ENCODE peak calls at places on chromosomes 4 and X, in seven cellular contexts. M, R, L, D, S, X and Z are unnamed samples.

GRCh38 chr4:100312615-100313355 is 122.5 kb upstream of the DDIT4L start:
- DNase-seq in M (no peak), D (no peak), R (no peak), X (no peak), L (no peak), S (no peak), Z (no peak)

GRCh38 chrX:148361641-148362040 is 138.8 kb upstream of the AFF2 start:
- DNase-seq in M (no peak), L (no peak), D (no peak), X (no peak), R (no peak), S (no peak), Z (no peak)

GRCh38 chrX:140815868-140816267 is 106.3 kb downstream of the LINC00632 start:
- DNase-seq in S (no peak), L (no peak), D (no peak), X (no peak), M (no peak), R (no peak), Z (peak)

GRCh38 chr4:67909910-67910905 is 26.4 kb upstream of the TMPRSS11D start:
- DNase-seq in L (no peak), R (peak), S (no peak), X (no peak), M (no peak), D (no peak), Z (peak)

GRCh38 chrX:155865193-155865592 is 16.0 kb upstream of the VAMP7 start:
- DNase-seq in S (no peak), X (no peak), R (no peak), M (no peak), D (no peak), L (no peak), Z (no peak)

GRCh38 chr4:55183926-55184599 is 58.7 kb upstream of the KDR start:
- DNase-seq in L (no peak), S (peak), D (no peak), X (no peak), M (no peak), R (no peak), Z (no peak)

GRCh38 chr4:109589119-109589518 is 29.1 kb downstream of the MCUB start:
- DNase-seq in L (no peak), R (no peak), S (peak), D (no peak), X (no peak), M (no peak), Z (no peak)

GRCh38 chrX:45472968-45473367 is 272.3 kb upstream of the DIPK2B start:
- DNase-seq in L (no peak), M (no peak), S (no peak), R (no peak), D (no peak), X (no peak), Z (no peak)

GRCh38 chr4:20462426-20463175 is 210.9 kb downstream of the SLIT2 start:
- DNase-seq in X (no peak), L (no peak), M (no peak), R (no peak), D (no peak), S (no peak), Z (no peak)

GRCh38 chr4:98113005-98113404 is 30.3 kb downstream of the STPG2 start:
- DNase-seq in S (peak), X (no peak), R (no peak), D (no peak), L (peak), M (peak), Z (no peak)